ENCODE peak calls at places on chromosomes 3 and 15, in six cellular contexts. J is suprapubic skin, A is sigmoid colon, C is A549, X is ovary, T is H1. I is an unnamed sample.

GRCh38 chr3:70876154-70876553 is 563.7 kb upstream of the MDFIC2 start:
- DNase-seq in A (no peak), X (no peak), C (no peak), J (no peak), T (no peak), I (no peak)

GRCh38 chr3:12679468-12679867 is 15.6 kb upstream of the RAF1 start:
- DNase-seq in A (no peak), X (no peak), T (no peak), J (no peak), C (peak), I (no peak)

GRCh38 chr15:89105147-89105546 is 16.9 kb downstream of the ABHD2 start:
- DNase-seq in T (no peak), J (no peak), C (no peak), X (no peak), A (no peak), I (no peak)

GRCh38 chr15:39951561-39951960 is 17.6 kb downstream of the EIF2AK4 start:
- DNase-seq in X (no peak), A (no peak), J (no peak), C (no peak), T (no peak), I (no peak)

GRCh38 chr15:68823561-68823960 is 2.9 kb upstream of the ANP32A start:
- DNase-seq in J (no peak), X (no peak), A (no peak), C (no peak), T (no peak), I (no peak)

GRCh38 chr3:186109897-186110803 is 1.3 kb upstream of the ETV5 start:
- DNase-seq in A (no peak), X (peak), C (peak), T (peak), J (peak), I (no peak)

GRCh38 chr15:59703979-59704796 is 15.1 kb upstream of the BNIP2 start:
- DNase-seq in X (no peak), A (no peak), T (no peak), J (no peak), C (no peak), I (no peak)

GRCh38 chr3:177479630-177480029 is 282.3 kb upstream of the TBL1XR1 start:
- DNase-seq in J (no peak), C (no peak), A (no peak), T (no peak), X (no peak), I (no peak)

GRCh38 chr15:65331811-65332210 is 27.3 kb downstream of the RNU5B-1 start:
- DNase-seq in X (no peak), T (no peak), C (no peak), A (no peak), J (no peak), I (no peak)

DNA sequence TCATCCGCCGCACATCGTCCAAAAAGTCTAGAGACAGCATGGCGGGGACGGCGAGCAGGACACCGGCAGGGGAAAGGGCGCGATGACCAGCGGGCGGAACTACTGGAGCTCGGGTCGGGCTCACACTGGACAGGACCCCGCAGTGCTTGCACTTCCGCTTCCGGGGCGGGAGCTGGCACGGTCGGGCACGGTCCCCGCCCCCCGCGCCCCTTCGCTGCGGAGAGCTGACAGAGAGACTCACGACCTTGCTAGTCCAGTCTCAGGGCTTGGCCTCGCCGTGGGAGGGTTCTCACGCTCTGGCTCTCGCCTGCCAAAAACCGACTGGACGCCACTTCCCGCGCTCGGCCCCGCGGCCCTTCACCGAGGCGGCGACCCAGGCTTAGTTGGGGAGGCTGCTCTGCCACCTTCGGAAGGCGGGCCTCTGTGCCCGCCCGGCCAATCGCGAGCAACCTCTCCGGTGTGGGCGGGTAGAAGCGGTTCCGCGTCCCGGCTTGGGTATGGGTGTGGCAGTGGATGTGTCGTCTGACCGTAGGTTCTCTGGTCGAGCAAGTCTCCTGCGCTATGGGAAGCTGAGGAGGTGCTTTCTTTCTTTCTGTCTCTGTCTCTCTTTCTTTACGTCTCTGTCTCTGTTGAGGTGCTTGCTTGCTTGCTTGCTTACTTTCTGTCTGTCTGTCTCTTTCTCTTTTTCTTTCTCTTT is at the start of gene SEC11A:
- DNase-seq in A (peak), J (peak), C (peak), X (peak), T (peak), I (peak)
- TF ChIP-seq POLR2A in A (peak), J (peak), C (peak), X (peak), T (peak), I (peak)

GRCh38 chr15:81111018-81111417 is 23.1 kb upstream of the CFAP161 start:
- DNase-seq in X (no peak), A (no peak), C (no peak), T (no peak), J (no peak), I (no peak)

GRCh38 chr15:81108427-81108826 is 25.6 kb upstream of the CFAP161 start:
- DNase-seq in J (no peak), C (no peak), X (no peak), T (no peak), A (no peak), I (no peak)

GRCh38 chr15:81105521-81105920 is 28.5 kb upstream of the CFAP161 start:
- DNase-seq in C (no peak), T (no peak), A (no peak), X (no peak), J (no peak), I (no peak)

GRCh38 chr15:81106560-81106959 is 27.5 kb upstream of the CFAP161 start:
- DNase-seq in J (no peak), A (no peak), C (peak), T (peak), X (peak), I (peak)

GRCh38 chr15:81107889-81108288 is 26.2 kb upstream of the CFAP161 start:
- DNase-seq in C (no peak), J (no peak), A (no peak), X (no peak), T (no peak), I (no peak)
- TF ChIP-seq EP300 in C (no peak), J (no peak), A (no peak), X (no peak), T (no peak), I (no peak)

GRCh38 chr3:56683122-56683817 is at the start of gene TASOR:
- DNase-seq in X (peak), J (peak), A (peak), T (peak), C (peak), I (peak)
- TF ChIP-seq POLR2A in X (peak), J (peak), A (peak), T (peak), C (peak), I (peak)

DNA sequence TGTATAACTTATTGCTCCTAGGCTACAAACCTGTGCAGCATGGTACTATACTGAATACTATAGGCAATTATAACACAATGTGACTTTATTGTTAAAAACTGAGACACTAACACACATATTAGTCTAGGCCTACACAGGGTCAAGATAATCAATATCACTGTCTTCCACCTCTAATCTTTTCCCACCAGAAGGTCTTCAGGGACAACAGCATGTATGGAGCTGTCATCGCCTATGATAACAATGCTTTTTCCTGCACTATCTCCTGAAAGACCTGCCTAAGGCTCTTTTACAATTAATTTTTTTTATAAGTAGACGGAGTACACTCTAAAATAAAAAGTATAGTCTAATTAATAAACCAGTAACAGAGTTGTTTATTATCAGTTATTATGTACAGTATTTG is 60.9 kb downstream of the LRRC28 start:
- DNase-seq in X (no peak), J (no peak), A (no peak), C (no peak), T (no peak), I (no peak)
- TF ChIP-seq EP300 in X (no peak), J (no peak), A (no peak), C (no peak), T (no peak), I (no peak)

DNA sequence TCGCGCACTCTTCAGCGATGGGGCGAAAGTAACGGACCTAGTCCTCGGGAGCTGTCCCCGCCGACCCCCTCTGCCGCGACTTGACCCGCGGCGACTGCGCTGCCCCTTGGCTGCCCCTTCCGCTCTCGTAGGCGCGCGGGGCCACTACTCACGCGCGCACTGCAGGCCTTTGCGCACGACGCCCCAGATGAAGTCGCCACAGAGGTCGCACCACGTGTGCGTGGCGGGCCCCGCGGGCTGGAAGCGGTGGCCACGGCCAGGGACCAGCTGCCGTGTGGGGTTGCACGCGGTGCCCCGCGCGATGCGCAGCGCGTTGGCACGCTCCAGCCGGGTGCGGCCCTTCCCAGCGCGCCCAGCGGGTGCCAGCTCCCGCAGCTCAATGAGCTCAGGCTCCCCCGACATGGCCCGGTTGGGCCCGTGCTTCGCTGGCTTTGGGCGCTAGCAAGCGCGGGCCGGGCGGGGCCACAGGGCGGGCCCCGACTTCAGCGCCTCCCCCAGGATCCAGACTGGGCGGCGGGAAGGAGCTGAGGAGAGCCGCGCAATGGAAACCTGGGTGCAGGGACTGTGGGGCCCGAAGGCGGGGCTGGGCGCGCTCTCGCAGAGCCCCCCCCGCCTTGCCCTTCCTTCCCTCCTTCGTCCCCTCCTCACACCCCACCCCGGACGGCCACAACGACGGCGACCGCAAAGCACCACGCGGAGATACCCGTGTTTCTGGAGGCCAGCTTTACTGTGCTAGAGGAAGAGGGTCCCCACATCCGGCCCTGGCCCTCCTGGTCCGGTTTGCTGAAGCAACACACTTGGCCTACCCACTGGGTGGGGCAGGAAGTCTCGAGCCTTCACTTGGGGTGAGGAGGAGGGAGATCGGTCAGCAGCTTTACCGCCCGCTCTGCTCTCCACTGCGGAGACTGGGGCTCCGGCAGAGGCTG is at the start of gene RASSF1:
- DNase-seq in A (peak), C (no peak), J (no peak), X (peak), T (peak), I (peak)
- TF ChIP-seq POLR2A in A (peak), C (no peak), J (no peak), X (peak), T (no peak), I (peak)

DNA sequence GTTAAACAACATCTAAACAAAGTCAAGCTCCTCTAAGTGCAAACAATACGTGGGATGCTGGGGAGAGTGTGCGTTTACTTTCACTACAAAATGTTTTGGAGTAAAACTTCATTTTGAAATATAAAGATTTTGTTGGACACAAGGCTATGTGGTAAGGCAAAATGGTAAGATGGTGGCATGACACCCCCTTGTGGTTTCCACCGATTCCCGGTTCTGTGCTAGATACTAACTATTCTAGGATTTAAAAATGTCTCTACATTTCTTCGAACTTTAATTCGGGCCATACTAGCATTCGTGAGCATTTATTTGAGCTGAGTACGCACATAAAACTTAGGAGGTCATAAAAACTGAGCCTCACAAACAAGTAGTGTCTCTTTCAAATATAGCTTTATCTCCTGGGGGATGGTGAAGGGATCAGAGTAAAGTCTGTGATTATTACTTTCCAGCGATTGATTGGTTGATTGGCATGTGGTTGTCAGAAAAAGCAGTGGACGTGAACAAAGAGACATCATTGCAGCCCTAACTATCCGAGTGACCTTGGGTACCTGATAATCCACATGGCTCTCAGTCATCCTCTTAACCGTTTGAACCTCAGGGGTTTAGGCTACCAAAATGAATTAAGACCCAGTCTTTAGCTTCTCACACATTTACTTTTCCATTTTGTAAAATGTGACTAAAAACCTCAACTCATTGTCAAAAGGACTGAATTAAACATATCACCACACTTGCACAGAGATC is 1.1 kb upstream of the ZNF639 start:
- DNase-seq in T (peak), J (no peak), C (peak), X (no peak), A (no peak), I (peak)
- TF ChIP-seq EP300 in T (no peak), J (no peak), C (no peak), X (no peak), A (no peak), I (no peak)

GRCh38 chr3:93979850-93980677 is at the start of gene ARL13B:
- DNase-seq in J (peak), T (peak), A (peak), X (peak), C (peak), I (peak)
- TF ChIP-seq POLR2A in J (no peak), T (peak), A (peak), X (peak), C (peak), I (peak)

I was measured in tibial nerve.